ENCODE peak calls at places on chromosomes 12 and 14, in six cellular contexts. Z is kidney epithelial cell, H is tibial artery, K is mesendoderm, U is choroid plexus epithelial cell, G is astrocyte. L is an unnamed sample.

GRCh38 chr12:114193474-114193873 is 212.5 kb downstream of the TBX5 start:
- DNase-seq in K (no peak), Z (no peak), H (no peak), G (no peak), U (no peak), L (no peak)

GRCh38 chr12:57605308-57606015 is 838 bp downstream of the DTX3 start:
- DNase-seq in K (peak), G (no peak), U (no peak), Z (no peak), H (no peak), L (no peak)

GRCh38 chr14:67680121-67680602 is 5.7 kb upstream of the VTI1B start:
- DNase-seq in K (no peak), Z (no peak), G (peak), U (peak), H (no peak), L (no peak)

GRCh38 chr14:39360316-39360715 is 71.9 kb downstream of the FBXO33 start:
- DNase-seq in K (no peak), U (no peak), H (no peak), Z (no peak), G (no peak), L (no peak)

GRCh38 chr12:70831538-70831937 is 89.0 kb downstream of the PTPRR start:
- DNase-seq in K (no peak), H (no peak), G (peak), Z (no peak), U (peak), L (peak)

GRCh38 chr14:54692261-54692861 is 125.4 kb downstream of the SAMD4A start:
- DNase-seq in K (no peak), H (no peak), Z (no peak), G (peak), U (peak), L (no peak)

GRCh38 chr12:81809113-81809777 is 50.1 kb upstream of the PPFIA2 start:
- DNase-seq in Z (no peak), G (no peak), U (no peak), K (no peak), H (no peak), L (no peak)

GRCh38 chr14:71371711-71372396 is 464.6 kb downstream of the PCNX1 start:
- DNase-seq in Z (no peak), H (no peak), U (peak), G (peak), K (no peak), L (peak)

GRCh38 chr12:46267618-46268348 is 1.1 kb downstream of the SLC38A1 start:
- DNase-seq in G (peak), U (peak), H (no peak), Z (no peak), K (no peak), L (no peak)

GRCh38 chr14:95317817-95318343 is 1.8 kb downstream of the CLMN start:
- DNase-seq in Z (no peak), U (no peak), K (no peak), H (no peak), G (no peak), L (no peak)

GRCh38 chr12:132774159-132774558 is 12.5 kb upstream of the ANKLE2 start:
- DNase-seq in U (no peak), Z (no peak), H (no peak), G (no peak), K (no peak), L (no peak)

GRCh38 chr14:64540208-64541202 is at the start of gene HSPA2:
- DNase-seq in H (peak), Z (peak), K (peak), G (peak), U (peak), L (peak)

GRCh38 chr14:90568405-90568804 is 171.6 kb downstream of the CALM1 start:
- DNase-seq in U (no peak), G (no peak), K (no peak), Z (no peak), H (no peak), L (no peak)

GRCh38 chr12:12244341-12244740 is 22.5 kb downstream of the LRP6 start:
- DNase-seq in K (no peak), G (peak), Z (no peak), H (no peak), U (no peak), L (no peak)

GRCh38 chr12:53255993-53256392 is 12.1 kb upstream of the ESPL1 start:
- DNase-seq in Z (no peak), H (no peak), U (no peak), K (no peak), G (no peak), L (no peak)

GRCh38 chr12:31728289-31728916 is 418 bp downstream of the AMN1 start:
- DNase-seq in Z (no peak), G (no peak), K (no peak), U (no peak), H (peak), L (no peak)

GRCh38 chr12:110249105-110249504 is 31.9 kb upstream of the ATP2A2 start:
- DNase-seq in Z (no peak), H (peak), K (no peak), G (no peak), U (no peak), L (no peak)

GRCh38 chr12:1047898-1048660 is 57.1 kb downstream of the ERC1 start:
- DNase-seq in U (no peak), H (no peak), K (peak), G (no peak), Z (no peak), L (no peak)

GRCh38 chr12:52687527-52688385 is 7.5 kb upstream of the KRT1 start:
- DNase-seq in U (no peak), G (no peak), K (no peak), Z (no peak), H (no peak), L (peak)

GRCh38 chr12:112751844-112752243 is 39.7 kb upstream of the RPH3A start:
- DNase-seq in K (no peak), Z (no peak), U (no peak), H (no peak), G (no peak), L (no peak)

GRCh38 chr14:79735121-79735520 is 476.2 kb downstream of the DIO2 start:
- DNase-seq in K (no peak), G (no peak), U (no peak), H (no peak), Z (no peak), L (no peak)

GRCh38 chr14:61379639-61380184 is 58.3 kb downstream of the PRKCH start:
- DNase-seq in G (no peak), H (no peak), U (no peak), K (no peak), Z (no peak), L (no peak)

GRCh38 chr12:7612851-7613250 is 52.9 kb downstream of the APOBEC1 start:
- DNase-seq in K (no peak), Z (no peak), U (no peak), H (no peak), G (no peak), L (no peak)

GRCh38 chr14:96511667-96512066 is 9.5 kb downstream of the PAPOLA start:
- DNase-seq in Z (no peak), G (no peak), K (no peak), U (no peak), H (no peak), L (no peak)

GRCh38 chr14:57275023-57275664 is 6.4 kb downstream of the AP5M1 start:
- DNase-seq in H (no peak), Z (no peak), G (peak), U (no peak), K (no peak), L (no peak)

GRCh38 chr12:82207556-82207955 is 150.6 kb downstream of the CCDC59 start:
- DNase-seq in G (peak), Z (no peak), K (no peak), U (no peak), H (no peak), L (no peak)

GRCh38 chr12:93664573-93665138 is 12.5 kb upstream of the CRADD start:
- DNase-seq in U (peak), G (peak), H (no peak), Z (no peak), K (no peak), L (no peak)

GRCh38 chr12:7143564-7143963 is 13.4 kb downstream of the CLSTN3 start:
- DNase-seq in G (no peak), K (no peak), U (no peak), Z (no peak), H (no peak), L (no peak)

GRCh38 chr12:65330341-65330740 is 51.9 kb downstream of the MSRB3 start:
- DNase-seq in K (no peak), H (no peak), U (peak), G (peak), Z (no peak), L (no peak)

GRCh38 chr14:50357753-50358380 is 38.8 kb downstream of the CDKL1 start:
- DNase-seq in K (no peak), H (no peak), U (no peak), Z (no peak), G (no peak), L (no peak)

DNA sequence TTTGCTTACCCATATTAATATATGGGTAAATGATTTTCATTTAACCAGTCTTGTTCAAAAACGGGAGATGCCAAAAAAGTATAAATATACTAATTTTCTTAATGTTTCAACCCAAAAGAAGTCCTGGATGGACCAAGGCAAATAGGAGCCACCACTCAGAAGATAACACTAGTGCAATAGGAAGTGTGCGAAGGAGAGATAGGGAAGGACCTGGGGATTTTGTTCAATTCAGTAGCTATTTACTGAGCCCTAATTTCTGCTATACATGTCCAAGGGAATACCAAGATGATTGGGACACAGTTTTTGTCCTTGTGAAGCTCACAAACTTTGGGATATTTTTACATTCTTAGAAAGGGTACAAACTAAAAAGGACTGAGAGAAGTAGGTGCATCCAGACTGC is 1.5 kb downstream of the CMAS start:
- DNase-seq in H (no peak), Z (no peak), G (no peak), U (no peak), K (no peak), L (no peak)
- H3K4me3 ChIP-seq in H (peak), Z (no peak), G (no peak), U (no peak), K (no peak), L (peak)

GRCh38 chr14:53001787-53002378 is 51.0 kb upstream of the FERMT2 start:
- DNase-seq in G (no peak), K (no peak), U (no peak), Z (no peak), H (no peak), L (no peak)

GRCh38 chr14:52992236-52992635 is 41.4 kb upstream of the FERMT2 start:
- DNase-seq in K (no peak), H (no peak), G (no peak), Z (no peak), U (peak), L (no peak)

GRCh38 chr14:52998376-52999010 is 47.6 kb upstream of the FERMT2 start:
- DNase-seq in H (no peak), K (no peak), G (peak), U (peak), Z (no peak), L (no peak)

GRCh38 chr14:52995998-52996397 is 45.1 kb upstream of the FERMT2 start:
- DNase-seq in G (no peak), Z (no peak), U (no peak), H (no peak), K (no peak), L (no peak)

GRCh38 chr14:52996493-52996892 is 45.6 kb upstream of the FERMT2 start:
- DNase-seq in K (no peak), G (no peak), H (no peak), Z (no peak), U (no peak), L (no peak)
- H3K4me3 ChIP-seq in K (no peak), G (no peak), H (no peak), Z (no peak), U (no peak), L (no peak)

GRCh38 chr12:15520083-15520482 is 197.8 kb downstream of the PTPRO start:
- DNase-seq in K (peak), U (no peak), H (no peak), Z (no peak), G (no peak), L (no peak)
- H3K4me3 ChIP-seq in K (no peak), U (no peak), H (no peak), Z (no peak), G (no peak), L (no peak)

DNA sequence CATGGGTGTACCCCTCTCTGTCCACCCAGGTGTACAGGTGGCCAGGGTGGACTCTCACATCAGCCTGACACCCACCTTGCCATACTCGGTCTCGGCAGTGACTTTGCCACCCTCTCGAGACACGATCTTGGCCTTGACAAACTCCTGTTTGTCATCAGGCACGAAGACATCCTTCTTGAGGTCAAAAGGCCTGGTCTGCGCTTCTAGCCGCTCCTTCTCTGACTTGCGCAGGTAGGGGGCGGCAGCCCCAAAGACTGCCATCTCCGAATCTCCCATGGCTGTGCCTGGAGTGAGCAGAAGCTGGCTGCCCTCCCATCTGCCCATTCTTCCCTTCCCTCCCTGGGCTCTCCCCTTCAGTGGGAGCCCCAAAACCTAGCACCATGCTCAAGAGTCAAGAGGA is 2.0 kb downstream of the MYH7 start:
- DNase-seq in G (no peak), Z (no peak), H (no peak), U (no peak), K (no peak), L (no peak)
- H3K4me3 ChIP-seq in G (no peak), Z (no peak), H (no peak), U (no peak), K (no peak), L (no peak)

GRCh38 chr12:97474987-97475386 is 12.4 kb downstream of the RMST start:
- DNase-seq in H (no peak), Z (no peak), K (no peak), G (no peak), U (no peak), L (no peak)
- H3K4me3 ChIP-seq in H (no peak), Z (no peak), K (no peak), G (no peak), U (no peak), L (no peak)

DNA sequence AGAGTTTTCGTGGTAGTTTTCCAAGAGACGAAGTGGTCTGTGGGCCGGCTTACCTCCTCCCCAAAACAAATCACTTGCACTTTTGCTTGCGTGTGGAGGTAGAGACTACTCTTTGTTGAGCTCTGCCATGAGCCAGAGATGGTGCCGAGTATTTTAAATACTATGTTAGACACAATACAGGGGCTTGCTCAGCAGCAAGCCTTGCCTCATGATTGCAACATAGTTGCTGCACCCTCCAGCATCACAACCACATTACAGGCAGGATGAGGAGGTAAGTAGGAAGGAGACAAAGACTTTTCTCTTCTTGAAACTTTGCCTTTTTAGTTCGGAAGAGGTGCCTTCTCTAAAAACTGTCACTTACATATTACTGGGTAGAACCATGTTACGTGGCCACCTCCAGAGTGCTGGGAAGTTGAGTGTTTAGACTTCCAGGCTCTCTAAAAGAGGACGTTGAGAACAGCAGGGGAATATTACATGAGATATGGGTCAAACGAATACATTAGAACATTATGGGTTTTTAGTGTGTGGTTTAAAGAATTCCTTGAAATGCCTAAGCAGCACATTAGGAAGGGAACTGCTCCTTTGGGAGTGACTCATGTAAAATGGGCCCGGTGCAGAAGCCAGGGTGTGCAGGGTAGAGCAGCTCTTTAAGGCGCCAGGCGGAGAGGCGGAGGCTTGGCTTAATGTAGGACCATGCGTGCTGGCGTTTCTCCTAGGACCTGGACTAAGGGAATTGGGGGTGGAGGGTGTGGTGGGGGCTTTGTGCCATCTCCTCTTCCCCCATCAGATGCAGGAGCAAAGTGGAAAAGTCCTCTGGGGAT is 110.6 kb upstream of the PRMT8 start:
- DNase-seq in G (no peak), U (no peak), K (no peak), Z (no peak), H (no peak), L (no peak)
- H3K4me3 ChIP-seq in G (no peak), U (no peak), K (no peak), Z (no peak), H (no peak), L (no peak)